ENCODE peak calls at places on chromosomes 3 and 15, in six cellular contexts. H is sigmoid colon, Y is upper lobe of left lung, I is stomach, J is SK-N-SH, U is GM12892. E is an unnamed sample.

GRCh38 chr3:25665646-25666136 is 984 bp upstream of the TOP2B start:
- DNase-seq in H (no peak), I (no peak), Y (no peak), J (no peak), U (no peak), E (no peak)

GRCh38 chr3:152272771-152273242 is 4.1 kb downstream of the MBNL1 start:
- DNase-seq in Y (no peak), U (no peak), J (no peak), H (no peak), I (no peak), E (no peak)

GRCh38 chr3:50445919-50446318 is 57.5 kb downstream of the CACNA2D2 start:
- DNase-seq in J (no peak), H (no peak), I (peak), U (no peak), Y (peak), E (no peak)

GRCh38 chr15:25710184-25710583 is 152.9 kb downstream of the ATP10A start:
- DNase-seq in J (peak), U (peak), Y (peak), I (peak), H (peak), E (peak)

GRCh38 chr3:38590521-38590920 is 59.0 kb downstream of the SCN5A start:
- DNase-seq in U (no peak), J (no peak), I (no peak), Y (no peak), H (no peak), E (no peak)

GRCh38 chr3:54941690-54942362 is 14.0 kb upstream of the LRTM1 start:
- DNase-seq in Y (no peak), J (no peak), H (no peak), I (no peak), U (no peak), E (no peak)

GRCh38 chr3:111749171-111750170 is 109.6 kb upstream of the PHLDB2 start:
- DNase-seq in Y (no peak), I (no peak), H (no peak), U (no peak), J (no peak), E (no peak)

GRCh38 chr15:35925634-35926380 is 379.8 kb upstream of the DPH6 start:
- DNase-seq in H (no peak), Y (no peak), J (no peak), U (no peak), I (no peak), E (no peak)

GRCh38 chr3:136667081-136667480 is 85.1 kb downstream of the STAG1 start:
- DNase-seq in U (no peak), H (no peak), Y (no peak), I (no peak), J (no peak), E (no peak)

GRCh38 chr3:77014236-77014635 is 25.7 kb upstream of the ROBO2 start:
- DNase-seq in Y (no peak), J (no peak), H (no peak), I (no peak), U (no peak), E (no peak)

GRCh38 chr3:13884851-13885703 is 5.2 kb upstream of the WNT7A start:
- DNase-seq in U (peak), H (peak), Y (peak), J (peak), I (peak), E (peak)

GRCh38 chr3:138950006-138950644 is 3.1 kb downstream of the FOXL2NB start:
- DNase-seq in J (peak), U (no peak), H (no peak), Y (no peak), I (no peak), E (no peak)

GRCh38 chr3:129195731-129196256 is 12.1 kb upstream of the CNBP start:
- DNase-seq in J (no peak), H (peak), Y (peak), U (no peak), I (no peak), E (no peak)

GRCh38 chr15:80266745-80267144 is 14.7 kb upstream of the CTXND1 start:
- DNase-seq in J (no peak), U (no peak), Y (no peak), H (peak), I (no peak), E (no peak)

GRCh38 chr15:69666441-69666882 is 213.8 kb downstream of the RPLP1 start:
- DNase-seq in J (no peak), H (no peak), Y (peak), I (no peak), U (peak), E (peak)

GRCh38 chr3:129892486-129892856 is 1.0 kb downstream of the TMCC1 start:
- DNase-seq in Y (no peak), H (no peak), I (no peak), J (no peak), U (no peak), E (no peak)

GRCh38 chr15:66780973-66781718 is 79.1 kb downstream of the SMAD6 start:
- DNase-seq in H (peak), I (no peak), J (no peak), Y (no peak), U (no peak), E (no peak)

DNA sequence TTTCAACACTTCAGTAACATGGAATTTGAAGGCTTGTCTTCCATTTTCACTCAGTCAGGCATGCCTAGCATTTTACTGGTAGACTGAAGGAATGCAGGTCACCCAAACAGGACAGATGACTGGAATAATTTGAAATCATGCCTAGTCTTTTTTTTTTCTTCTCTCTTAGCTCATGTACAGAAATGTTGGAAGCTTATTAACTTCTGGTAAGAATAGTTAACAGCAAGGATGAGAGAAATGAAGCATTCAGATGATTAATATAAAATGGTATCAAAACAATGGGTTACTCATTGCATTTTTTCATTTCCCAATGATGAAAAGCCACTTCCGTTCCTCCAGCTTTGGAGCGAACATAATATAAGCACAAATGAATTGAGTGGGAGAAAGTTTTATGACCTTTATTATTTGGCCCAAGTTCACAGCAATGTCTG is 431.5 kb upstream of the RASGRP1 start:
- DNase-seq in U (no peak), H (no peak), J (no peak), I (no peak), Y (no peak), E (no peak)
- TF ChIP-seq POLR2AphosphoS5 in U (no peak), H (no peak), J (no peak), I (peak), Y (no peak), E (no peak)

DNA sequence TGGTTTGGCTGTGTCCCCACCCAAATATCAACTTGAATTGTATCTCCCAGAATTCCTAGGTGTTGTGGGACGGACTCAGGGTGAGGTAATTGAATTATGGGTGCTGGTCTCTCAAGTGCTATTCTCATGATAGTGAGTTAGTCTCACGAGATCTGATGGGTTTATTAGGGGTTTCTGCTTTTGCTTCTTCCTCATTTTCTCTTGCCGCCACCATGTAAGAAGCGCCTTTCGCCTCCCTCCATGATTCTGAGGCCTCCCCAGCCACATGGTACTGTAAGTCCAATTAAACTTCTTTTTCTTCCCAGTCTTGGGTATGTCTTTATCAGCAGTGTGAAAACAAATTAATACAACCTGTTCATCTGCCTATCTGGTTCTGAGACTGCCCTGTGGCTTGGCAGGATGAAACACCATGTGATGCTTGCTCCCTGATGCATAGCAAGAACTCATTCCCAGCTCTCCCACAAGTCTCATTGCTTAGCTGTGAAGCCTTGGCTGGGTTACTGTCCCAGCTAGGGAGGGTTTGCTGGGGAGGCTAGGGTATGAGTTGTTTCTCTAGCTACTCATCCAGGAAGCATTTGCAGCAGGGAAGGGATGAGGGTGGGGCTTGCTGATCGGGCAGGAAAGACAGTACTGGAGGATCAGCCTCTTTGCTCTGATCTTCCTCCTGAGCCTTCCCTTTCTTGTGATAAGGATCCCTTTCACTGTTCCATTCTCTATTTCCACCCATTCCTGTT is 3.7 kb upstream of the SQOR start:
- DNase-seq in Y (no peak), I (no peak), J (no peak), U (no peak), H (no peak), E (no peak)
- TF ChIP-seq POLR2AphosphoS5 in Y (no peak), I (no peak), J (no peak), U (no peak), H (no peak), E (no peak)

GRCh38 chr15:78944669-78945407 is at the start of gene CTSH:
- DNase-seq in U (peak), Y (peak), J (peak), I (peak), H (peak), E (peak)
- TF ChIP-seq POLR2AphosphoS5 in U (peak), Y (peak), J (no peak), I (peak), H (peak), E (peak)

DNA sequence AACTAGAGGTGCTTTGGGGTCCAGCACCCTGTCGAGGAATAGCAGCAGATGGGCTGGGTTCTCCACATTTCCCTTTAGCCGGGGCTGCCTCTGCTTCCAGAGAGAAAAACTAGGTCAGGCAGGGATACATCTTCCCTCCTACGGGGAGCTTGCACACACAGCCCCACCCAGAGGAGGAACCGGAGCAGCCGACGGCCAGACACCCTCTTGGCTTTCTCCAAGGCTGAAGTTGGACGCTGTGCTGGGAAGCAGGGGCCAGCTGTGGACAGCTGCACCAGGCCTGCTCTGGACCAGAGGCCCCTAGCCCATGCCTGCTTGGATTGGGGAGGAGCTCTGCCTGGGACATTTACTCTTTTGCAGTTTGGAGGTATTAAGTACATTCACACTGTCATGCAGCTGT is 44.7 kb upstream of the NR2C2 start:
- DNase-seq in I (peak), U (no peak), H (peak), Y (no peak), J (no peak), E (no peak)
- TF ChIP-seq POLR2AphosphoS5 in I (peak), U (no peak), H (no peak), Y (peak), J (no peak), E (no peak)

GRCh38 chr15:63241316-63241715 is 36.1 kb upstream of the APH1B start:
- DNase-seq in U (no peak), I (no peak), J (no peak), H (no peak), Y (no peak), E (no peak)

GRCh38 chr15:63244976-63245645 is 32.3 kb upstream of the APH1B start:
- DNase-seq in I (no peak), H (no peak), J (no peak), Y (no peak), U (no peak), E (no peak)

GRCh38 chr15:63243776-63244175 is 33.6 kb upstream of the APH1B start:
- DNase-seq in H (no peak), Y (no peak), J (no peak), I (no peak), U (no peak), E (no peak)

GRCh38 chr15:63244399-63244798 is 33.0 kb upstream of the APH1B start:
- DNase-seq in Y (no peak), H (no peak), I (no peak), J (no peak), U (no peak), E (no peak)

GRCh38 chr15:63243101-63243500 is 34.3 kb upstream of the APH1B start:
- DNase-seq in I (no peak), U (no peak), Y (no peak), H (peak), J (no peak), E (no peak)
- TF ChIP-seq POLR2AphosphoS5 in I (peak), U (no peak), Y (no peak), H (no peak), J (no peak), E (no peak)

GRCh38 chr3:45503904-45504651 is 90.5 kb upstream of the LIMD1 start:
- DNase-seq in U (no peak), H (no peak), I (no peak), J (peak), Y (no peak), E (no peak)
- TF ChIP-seq POLR2AphosphoS5 in U (no peak), H (no peak), I (no peak), J (no peak), Y (no peak), E (no peak)

GRCh38 chr3:45092132-45093031 is 53.8 kb downstream of the CDCP1 start:
- DNase-seq in J (no peak), I (no peak), Y (no peak), H (no peak), U (no peak), E (no peak)
- TF ChIP-seq POLR2AphosphoS5 in J (no peak), I (no peak), Y (no peak), H (no peak), U (no peak), E (no peak)

DNA sequence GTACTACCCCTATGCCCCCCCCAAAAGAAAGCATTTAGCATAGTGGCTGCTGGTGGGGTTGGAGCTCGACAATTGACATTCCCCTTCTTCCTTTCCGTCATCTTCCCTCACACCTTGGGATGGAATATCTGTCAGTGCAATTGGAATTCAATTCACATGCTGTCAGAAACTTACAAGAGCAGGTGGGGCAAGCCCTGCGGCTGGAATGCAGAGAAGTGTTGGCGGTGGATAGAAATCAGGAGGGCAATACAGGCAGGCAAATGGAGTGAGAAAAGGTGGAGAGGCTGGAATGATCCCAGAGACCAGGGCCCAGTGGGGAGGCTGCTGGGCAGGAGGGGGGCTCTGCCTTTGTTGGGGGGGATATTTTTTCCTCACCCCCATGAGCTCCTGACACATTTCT is 44.1 kb downstream of the FAM3D start:
- DNase-seq in H (no peak), I (no peak), U (no peak), Y (no peak), J (no peak), E (no peak)
- TF ChIP-seq POLR2AphosphoS5 in H (no peak), I (no peak), U (no peak), Y (no peak), J (no peak), E (no peak)

DNA sequence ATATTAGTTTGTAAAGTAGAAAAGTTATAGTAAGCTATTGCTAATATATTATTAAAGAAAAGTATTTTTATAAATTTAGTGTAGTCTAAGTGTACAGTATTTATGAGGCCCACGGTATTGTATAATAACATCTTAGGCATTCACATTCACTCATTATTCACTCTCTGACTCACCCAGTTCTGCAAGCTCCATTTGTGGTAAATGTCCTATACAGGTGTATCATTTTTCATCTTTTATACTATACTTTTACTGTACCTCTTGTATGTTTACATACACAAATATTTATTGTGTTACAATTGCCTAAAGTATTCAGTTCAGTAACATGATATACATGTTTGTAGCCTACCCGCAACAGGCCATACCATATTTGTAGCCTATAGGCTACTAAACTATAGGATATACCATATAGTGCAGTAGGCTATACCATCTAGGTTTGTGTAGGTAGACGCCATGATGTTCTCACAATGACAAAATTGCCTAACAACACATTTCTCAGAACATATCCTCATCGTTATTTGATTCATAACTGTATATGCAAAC is 246.8 kb upstream of the ALCAM start:
- DNase-seq in I (no peak), J (no peak), H (no peak), Y (no peak), U (no peak), E (no peak)
- TF ChIP-seq POLR2AphosphoS5 in I (no peak), J (no peak), H (no peak), Y (no peak), U (no peak), E (no peak)

E was measured in GM12891.